ENCODE peak calls at places on chromosomes 16 and 17, in seven cellular contexts. P, O, A, U, L, K and I are unnamed samples.

GRCh38 chr16:68247932-68248331 is 2.8 kb downstream of the PLA2G15 start:
- DNase-seq in P (no peak), O (no peak), A (no peak), U (no peak), L (no peak), K (no peak), I (no peak)

GRCh38 chr16:18041864-18042834 is 294.4 kb downstream of the NPIPA8 start:
- DNase-seq in P (no peak), O (no peak), A (no peak), U (no peak), L (no peak), K (no peak), I (no peak)

GRCh38 chr17:66165537-66166123 is 26.3 kb downstream of the CEP112 start:
- DNase-seq in P (peak; percentile 40), O (no peak), A (no peak), U (peak; percentile 35), L (no peak), K (peak; percentile 16), I (peak; percentile 31)

GRCh38 chr17:81518113-81518784 is 5.7 kb upstream of the ACTG1 start:
- DNase-seq in P (no peak), O (no peak), A (no peak), U (no peak), L (no peak), K (no peak), I (no peak)

GRCh38 chr16:86100205-86101134 is 201.5 kb downstream of the IRF8 start:
- DNase-seq in P (no peak), O (no peak), A (no peak), U (no peak), L (no peak), K (no peak), I (peak; percentile 68)

GRCh38 chr16:23362460-23363317 is 60.6 kb downstream of the SCNN1B start:
- DNase-seq in P (peak; percentile 8), O (no peak), A (no peak), U (no peak), L (no peak), K (no peak), I (no peak)

GRCh38 chr17:9484789-9485188 is 90.8 kb downstream of the STX8 start:
- DNase-seq in P (peak; percentile 2), O (peak; percentile 86), A (no peak), U (no peak), L (no peak), K (peak; percentile 38), I (no peak)

GRCh38 chr17:82497483-82498405 is 21.8 kb upstream of the FOXK2 start:
- DNase-seq in P (peak; percentile 50), O (no peak), A (no peak), U (peak; percentile 31), L (peak; percentile 41), K (no peak), I (no peak)

GRCh38 chr16:69482410-69482951 is 58.1 kb downstream of the CYB5B start:
- DNase-seq in P (peak; percentile 55), O (no peak), A (no peak), U (peak; percentile 38), L (no peak), K (no peak), I (peak; percentile 66)

GRCh38 chr16:72247821-72248253 is 75.9 kb upstream of the PMFBP1 start:
- DNase-seq in P (peak; percentile 54), O (no peak), A (no peak), U (no peak), L (no peak), K (no peak), I (no peak)

GRCh38 chr16:1564325-1564724 is 30.9 kb downstream of the TMEM204 start:
- DNase-seq in P (no peak), O (no peak), A (no peak), U (peak; percentile 54), L (no peak), K (no peak), I (no peak)

GRCh38 chr17:64326420-64327054 is 63.5 kb upstream of the TEX2 start:
- DNase-seq in P (no peak), O (no peak), A (no peak), U (no peak), L (no peak), K (no peak), I (peak; percentile 93)

GRCh38 chr17:75639771-75640555 is 6.7 kb downstream of the SMIM5 start:
- DNase-seq in P (no peak), O (no peak), A (no peak), U (no peak), L (no peak), K (no peak), I (no peak)

GRCh38 chr16:70746708-70747424 is 54.1 kb downstream of the VAC14 start:
- DNase-seq in P (peak; percentile 53), O (peak; percentile 96), A (no peak), U (no peak), L (peak; percentile 22), K (peak; percentile 56), I (peak; percentile 81)

GRCh38 chr17:77948690-77949114 is 9.8 kb upstream of the TNRC6C start:
- DNase-seq in P (peak; percentile 16), O (no peak), A (no peak), U (peak; percentile 26), L (no peak), K (no peak), I (no peak)

GRCh38 chr16:48003226-48003907 is 152.4 kb downstream of the ABCC12 start:
- DNase-seq in P (peak; percentile 96), O (peak; percentile 62), A (no peak), U (no peak), L (no peak), K (peak; percentile 10), I (no peak)

GRCh38 chr17:63420868-63421680 is 25.0 kb downstream of the CYB561 start:
- DNase-seq in P (no peak), O (no peak), A (no peak), U (no peak), L (no peak), K (no peak), I (no peak)

GRCh38 chr16:19166500-19166899 is 1.5 kb upstream of the SYT17 start:
- DNase-seq in P (no peak), O (no peak), A (no peak), U (no peak), L (no peak), K (no peak), I (no peak)

GRCh38 chr16:56871172-56871593 is 6.2 kb downstream of the SLC12A3 start:
- DNase-seq in P (peak; percentile 44), O (no peak), A (no peak), U (no peak), L (no peak), K (no peak), I (no peak)

GRCh38 chr16:56870271-56870888 is 5.4 kb downstream of the SLC12A3 start:
- DNase-seq in P (no peak), O (no peak), A (no peak), U (no peak), L (no peak), K (no peak), I (no peak)

GRCh38 chr16:56866955-56867830 is 2.2 kb downstream of the SLC12A3 start:
- DNase-seq in P (no peak), O (no peak), A (peak; percentile 37), U (peak; percentile 54), L (peak; percentile 48), K (no peak), I (peak; percentile 51)

GRCh38 chr16:56868175-56868574 is 3.2 kb downstream of the SLC12A3 start:
- DNase-seq in P (no peak), O (no peak), A (no peak), U (no peak), L (no peak), K (no peak), I (no peak)

GRCh38 chr16:56869513-56870270 is 4.7 kb downstream of the SLC12A3 start:
- DNase-seq in P (no peak), O (no peak), A (no peak), U (peak; percentile 23), L (no peak), K (no peak), I (no peak)
- TF ChIP-seq CTCF in P (peak; percentile 57), O (no peak), A (peak; percentile 16), U (peak; percentile 13), L (no peak), K (peak; percentile 11), I (no peak)

GRCh38 chr16:28556914-28557320 is 3.2 kb downstream of the SGF29 start:
- DNase-seq in P (no peak), O (no peak), A (no peak), U (no peak), L (no peak), K (no peak), I (no peak)

GRCh38 chr16:28554634-28555423 is 1.1 kb downstream of the SGF29 start:
- DNase-seq in P (no peak), O (no peak), A (no peak), U (no peak), L (no peak), K (no peak), I (no peak)

GRCh38 chr16:28555593-28555992 is 1.9 kb downstream of the SGF29 start:
- DNase-seq in P (no peak), O (no peak), A (no peak), U (no peak), L (no peak), K (no peak), I (no peak)

GRCh38 chr16:28549301-28549899 is 4.3 kb upstream of the SGF29 start:
- DNase-seq in P (peak; percentile 19), O (no peak), A (no peak), U (no peak), L (no peak), K (no peak), I (no peak)

DNA sequence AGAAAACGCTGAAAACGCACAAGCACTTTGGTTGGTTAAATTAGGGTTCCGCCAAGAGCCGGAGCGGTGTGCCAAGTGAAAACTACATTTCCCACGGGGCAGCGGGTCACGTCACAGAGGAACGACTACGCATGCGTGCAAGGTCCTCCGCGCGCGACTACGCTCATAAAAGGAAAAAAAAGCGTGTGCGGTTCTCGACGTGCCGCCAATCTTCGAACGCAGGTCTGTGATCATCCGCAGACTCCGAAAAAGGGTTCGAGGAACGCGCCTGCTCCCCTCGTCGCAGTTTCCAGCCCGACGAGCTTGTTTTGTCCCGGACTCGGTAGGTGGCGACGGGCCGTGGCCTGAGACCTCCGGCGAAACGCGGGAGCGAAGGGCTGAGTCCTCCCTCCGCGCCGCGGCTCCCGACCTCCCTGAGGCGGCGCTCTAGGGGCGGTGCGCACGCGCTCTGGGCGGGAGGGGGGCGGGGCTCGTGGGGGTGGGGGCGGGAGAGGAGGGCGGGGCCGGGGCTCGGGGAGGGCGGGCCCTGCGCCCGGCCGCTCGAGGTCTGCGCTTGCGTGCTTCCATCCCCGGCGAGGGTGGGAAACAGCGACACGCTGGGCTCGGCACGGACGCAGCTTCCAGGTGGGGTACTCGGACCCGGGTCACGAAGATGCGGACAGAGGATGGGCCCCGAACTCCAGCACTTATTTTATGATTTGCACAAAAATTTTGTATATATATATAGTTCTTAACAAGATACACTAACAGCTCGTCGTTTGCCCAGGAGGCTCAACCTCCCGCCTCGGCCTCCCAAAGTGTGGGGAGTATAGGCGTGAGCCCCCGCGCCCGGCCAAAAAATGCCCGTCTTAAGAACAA is at the start of gene SGF29:
- DNase-seq in P (peak; percentile 90), O (peak; percentile 98), A (peak; percentile 77), U (peak; percentile 87), L (peak; percentile 94), K (peak; percentile 59), I (peak; percentile 81)
- TF ChIP-seq CTCF in P (peak; percentile 61), O (peak; percentile 19), A (peak; percentile 34), U (no peak), L (no peak), K (peak; percentile 65), I (peak; percentile 24)

GRCh38 chr16:66375451-66375850 is 9.0 kb downstream of the CDH5 start:
- DNase-seq in P (no peak), O (no peak), A (no peak), U (no peak), L (no peak), K (no peak), I (no peak)
- TF ChIP-seq CTCF in P (no peak), O (no peak), A (no peak), U (no peak), L (no peak), K (no peak), I (no peak)

GRCh38 chr16:50611332-50611934 is 63.2 kb downstream of the NKD1 start:
- DNase-seq in P (no peak), O (no peak), A (no peak), U (no peak), L (no peak), K (no peak), I (no peak)
- TF ChIP-seq CTCF in P (peak; percentile 3), O (no peak), A (no peak), U (no peak), L (no peak), K (no peak), I (no peak)